ENCODE peak calls at places on chromosomes 13 and 19, in four cellular contexts. One of them, this sample, is unnamed. For H3K36me3, the result is how much of the 10 kb centered on the place peaks cover.

GRCh38 chr13:92843549-92843948 is 383.1 kb upstream of the GPC6 start:
- DNase-seq in hepatocyte: peak
- DNase-seq in SK-N-SH: no peak
- DNase-seq in neuronal stem cell: no peak
- DNase-seq in this sample: no peak

GRCh38 chr13:90154311-90154960 is 1193.1 kb upstream of the MIR17HG start:
- DNase-seq in hepatocyte: no peak
- DNase-seq in SK-N-SH: no peak
- DNase-seq in neuronal stem cell: no peak
- DNase-seq in this sample: no peak

GRCh38 chr19:19115954-19116353 is 22.3 kb downstream of the TMEM161A start:
- DNase-seq in neuronal stem cell: no peak
- DNase-seq in SK-N-SH: peak
- DNase-seq in hepatocyte: no peak
- DNase-seq in this sample: peak

GRCh38 chr19:44753932-44754742 is 5.6 kb downstream of the BCL3 start:
- DNase-seq in neuronal stem cell: no peak
- DNase-seq in SK-N-SH: peak
- DNase-seq in hepatocyte: peak
- DNase-seq in this sample: peak

GRCh38 chr13:98276486-98276885 is 99.4 kb upstream of the RNF113B start:
- DNase-seq in neuronal stem cell: no peak
- DNase-seq in SK-N-SH: no peak
- DNase-seq in hepatocyte: no peak
- DNase-seq in this sample: no peak

GRCh38 chr19:40576585-40577451 is at the start of gene SHKBP1:
- DNase-seq in hepatocyte: peak
- DNase-seq in SK-N-SH: peak
- DNase-seq in neuronal stem cell: peak
- DNase-seq in this sample: peak

GRCh38 chr19:58037927-58038687 is 4.3 kb downstream of the ZSCAN1 start:
- DNase-seq in neuronal stem cell: no peak
- DNase-seq in hepatocyte: no peak
- DNase-seq in SK-N-SH: no peak
- DNase-seq in this sample: peak

GRCh38 chr13:97224544-97225324 is 2.6 kb downstream of the MBNL2 start:
- DNase-seq in neuronal stem cell: no peak
- DNase-seq in SK-N-SH: no peak
- DNase-seq in hepatocyte: peak
- DNase-seq in this sample: no peak

GRCh38 chr13:77509221-77509620 is 26.3 kb upstream of the SCEL start:
- DNase-seq in neuronal stem cell: no peak
- DNase-seq in hepatocyte: no peak
- DNase-seq in SK-N-SH: no peak
- DNase-seq in this sample: peak

GRCh38 chr13:108987945-108988344 is 358.5 kb downstream of the MYO16 start:
- DNase-seq in hepatocyte: no peak
- DNase-seq in neuronal stem cell: no peak
- DNase-seq in SK-N-SH: no peak
- DNase-seq in this sample: no peak

GRCh38 chr13:108987488-108987887 is 358.1 kb downstream of the MYO16 start:
- DNase-seq in hepatocyte: no peak
- DNase-seq in neuronal stem cell: no peak
- DNase-seq in SK-N-SH: no peak
- DNase-seq in this sample: no peak

GRCh38 chr13:108996430-108996829 is 367.0 kb downstream of the MYO16 start:
- DNase-seq in hepatocyte: no peak
- DNase-seq in neuronal stem cell: no peak
- DNase-seq in SK-N-SH: no peak
- DNase-seq in this sample: no peak

GRCh38 chr13:108993346-108993745 is 363.9 kb downstream of the MYO16 start:
- DNase-seq in hepatocyte: no peak
- DNase-seq in neuronal stem cell: no peak
- DNase-seq in SK-N-SH: no peak
- DNase-seq in this sample: no peak
- H2AFZ ChIP-seq in hepatocyte: no peak
- H2AFZ ChIP-seq in neuronal stem cell: no peak
- H2AFZ ChIP-seq in SK-N-SH: no peak
- H2AFZ ChIP-seq in this sample: no peak

DNA sequence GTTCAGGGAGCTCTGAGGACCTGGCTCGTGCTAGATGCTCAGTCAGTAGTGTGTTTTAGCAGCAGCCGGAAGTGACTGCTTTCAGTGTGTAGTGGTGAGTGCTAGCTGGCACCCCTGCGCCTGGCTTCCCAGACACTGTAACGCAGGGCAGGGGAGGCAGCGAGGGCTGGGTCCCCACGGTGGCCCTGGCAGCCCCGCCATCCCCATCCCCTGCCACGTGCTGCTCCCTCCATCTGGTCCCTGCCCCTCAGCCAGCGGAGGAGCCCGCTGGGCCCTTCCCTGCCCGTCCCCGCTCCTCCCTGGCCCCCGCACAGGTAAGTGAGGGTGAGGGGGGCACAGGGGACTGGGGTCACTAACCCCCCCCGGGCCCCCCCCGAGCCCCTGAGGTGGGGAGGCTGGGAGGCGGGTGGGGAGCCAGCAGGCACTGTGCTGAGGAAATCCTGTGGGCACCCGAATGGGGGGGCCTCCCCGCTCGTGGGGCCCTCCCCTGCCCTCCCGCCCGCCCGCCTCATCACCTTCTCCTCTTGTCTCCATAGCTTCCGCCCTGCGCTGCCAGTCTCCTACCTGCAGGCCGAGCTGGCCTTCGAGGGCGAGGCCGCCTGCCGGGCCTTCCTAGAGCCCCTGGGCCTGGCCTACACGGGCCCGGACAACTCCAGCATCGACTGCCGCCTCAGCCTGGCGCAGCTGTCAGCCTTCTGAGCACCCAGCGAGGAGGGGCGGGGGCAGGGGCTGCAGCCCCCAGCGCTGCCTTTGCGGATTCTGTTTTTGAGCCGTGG is 3.2 kb downstream of the LENG9 start:
- DNase-seq in neuronal stem cell: no peak
- DNase-seq in SK-N-SH: no peak
- DNase-seq in hepatocyte: no peak
- DNase-seq in this sample: peak
- H3K36me3 ChIP-seq in neuronal stem cell: half or more
- H3K36me3 ChIP-seq in SK-N-SH: half or more
- H3K36me3 ChIP-seq in hepatocyte: under half
- H3K36me3 ChIP-seq in this sample: half or more

DNA sequence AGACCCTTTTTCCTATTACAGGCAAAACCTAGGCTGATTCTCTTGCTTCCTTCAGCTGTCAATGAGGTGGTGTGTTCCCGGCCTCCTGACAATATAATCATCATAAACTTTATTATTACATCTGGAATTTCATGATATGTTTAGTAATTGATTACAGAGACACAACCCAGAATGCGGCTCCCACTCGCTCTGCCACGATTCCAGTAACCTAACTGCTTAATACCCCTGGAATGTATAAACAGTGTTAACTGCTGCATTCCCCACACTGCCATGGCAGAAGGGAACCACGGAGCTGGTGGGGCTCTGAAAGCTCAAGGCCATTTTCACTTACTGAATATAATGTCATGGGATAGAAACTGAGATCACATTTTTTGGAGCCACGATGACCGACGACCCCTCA is 17.1 kb downstream of the TSHZ3 start:
- DNase-seq in SK-N-SH: no peak
- DNase-seq in neuronal stem cell: no peak
- DNase-seq in hepatocyte: no peak
- DNase-seq in this sample: no peak
- H3K27ac ChIP-seq in SK-N-SH: no peak
- H3K27ac ChIP-seq in neuronal stem cell: no peak
- H3K27ac ChIP-seq in hepatocyte: peak
- H3K27ac ChIP-seq in this sample: no peak

GRCh38 chr19:48455908-48456562 is 661 bp downstream of the KCNJ14 start:
- DNase-seq in hepatocyte: no peak
- DNase-seq in neuronal stem cell: no peak
- DNase-seq in SK-N-SH: peak
- DNase-seq in this sample: peak
- H2AFZ ChIP-seq in hepatocyte: no peak
- H2AFZ ChIP-seq in neuronal stem cell: no peak
- H2AFZ ChIP-seq in SK-N-SH: no peak
- H2AFZ ChIP-seq in this sample: no peak